ENCODE peak calls at places on chromosomes 5 and 9, in ten cellular contexts. N is GM23248; D is ascending aorta; Z is NB4; P is upper lobe of right lung; O is immature natural killer cell; Q is T-cell; S is M059J; H is activated CD4-positive, CD25-positive, alpha-beta regulatory T cell; V is T-helper 2 cell. U is an unnamed sample.

GRCh38 chr9:72600671-72601070 is 79.3 kb downstream of the TMC1 start:
- DNase-seq in Z (no peak), Q (no peak), N (no peak), P (no peak), S (no peak), O (no peak), D (no peak), H (no peak), V (no peak), U (no peak)

GRCh38 chr5:5331838-5332237 is 90.6 kb upstream of the ICE1 start:
- DNase-seq in D (no peak), H (no peak), Q (no peak), N (no peak), V (no peak), O (no peak), S (peak), P (no peak), Z (no peak), U (no peak)

GRCh38 chr5:179168636-179169035 is 108.5 kb downstream of the ZNF354C start:
- DNase-seq in O (no peak), S (no peak), D (no peak), Z (no peak), P (peak), Q (no peak), N (no peak), H (no peak), V (no peak), U (peak)

GRCh38 chr5:64417390-64417789 is 88.4 kb upstream of the RGS7BP start:
- DNase-seq in O (no peak), P (no peak), Q (no peak), S (no peak), D (no peak), V (no peak), H (no peak), N (no peak), Z (peak), U (no peak)

GRCh38 chr5:176779537-176779936 is 30.8 kb upstream of the UNC5A start:
- DNase-seq in O (no peak), S (no peak), Z (no peak), N (peak), H (no peak), P (peak), D (peak), V (no peak), Q (no peak), U (peak)

GRCh38 chr5:132419517-132420468 is 50.3 kb downstream of the SLC22A5 start:
- DNase-seq in Z (peak), P (peak), H (peak), D (peak), O (peak), Q (peak), S (peak), V (peak), N (peak), U (peak)

GRCh38 chr5:15103130-15103529 is 231.6 kb upstream of the ANKH start:
- DNase-seq in Z (no peak), H (no peak), N (no peak), Q (no peak), P (no peak), S (no peak), D (no peak), O (no peak), V (no peak), U (no peak)

GRCh38 chr5:65483474-65484346 is 2.0 kb upstream of the ADAMTS6 start:
- DNase-seq in V (no peak), Q (no peak), O (peak), Z (peak), H (no peak), N (peak), P (no peak), D (no peak), S (peak), U (no peak)

GRCh38 chr5:91301459-91301858 is 81.7 kb downstream of the ARRDC3 start:
- DNase-seq in O (no peak), H (no peak), D (no peak), S (peak), Z (peak), N (peak), P (no peak), Q (no peak), V (no peak), U (no peak)

GRCh38 chr9:87497604-87498045 is at the start of gene DAPK1:
- DNase-seq in D (no peak), N (peak), O (no peak), Q (no peak), Z (no peak), P (peak), H (no peak), V (no peak), S (peak), U (peak)

GRCh38 chr5:113182658-113183344 is 206.2 kb downstream of the DCP2 start:
- DNase-seq in H (no peak), N (no peak), S (no peak), Q (no peak), V (no peak), Z (no peak), P (no peak), O (no peak), D (no peak), U (no peak)

GRCh38 chr5:121675932-121676331 is 175.8 kb upstream of the FTMT start:
- DNase-seq in N (no peak), H (no peak), D (no peak), V (no peak), S (no peak), Q (no peak), Z (no peak), O (no peak), P (no peak), U (no peak)

GRCh38 chr5:150034677-150035076 is 34.1 kb downstream of the HMGXB3 start:
- DNase-seq in D (no peak), Z (no peak), O (no peak), Q (no peak), P (no peak), S (peak), N (peak), V (no peak), H (no peak), U (no peak)

GRCh38 chr5:56812110-56812509 is 3.2 kb upstream of the MAP3K1 start:
- DNase-seq in N (peak), Q (no peak), D (no peak), V (no peak), S (peak), Z (peak), H (no peak), O (no peak), P (no peak), U (no peak)

GRCh38 chr5:76331139-76331538 is 71.9 kb upstream of the IQGAP2 start:
- DNase-seq in P (no peak), Q (peak), O (no peak), D (no peak), V (no peak), N (no peak), S (no peak), H (no peak), Z (peak), U (no peak)

GRCh38 chr9:36730414-36730813 is 157.7 kb downstream of the MELK start:
- DNase-seq in O (no peak), N (no peak), S (no peak), D (no peak), Q (no peak), H (no peak), V (no peak), P (no peak), Z (no peak), U (no peak)

U was measured in posterior vena cava.